ENCODE peak calls at places on chromosomes 6 and 20, in six cellular contexts. O, R, N, I, X and A are unnamed samples.

GRCh38 chr6:39791311-39791710 is 865 bp upstream of the DAAM2 start:
- DNase-seq in O (no peak), R (peak), N (no peak), I (peak), X (peak), A (no peak)

GRCh38 chr6:145816392-145816791 is 1.8 kb upstream of the FBXO30 start:
- DNase-seq in O (no peak), R (no peak), N (no peak), I (no peak), X (no peak), A (no peak)

GRCh38 chr20:973785-974194 is 28.3 kb downstream of the RSPO4 start:
- DNase-seq in O (peak), R (peak), N (no peak), I (peak), X (peak), A (no peak)

GRCh38 chr6:136086686-136087085 is 163.4 kb downstream of the MTFR2 start:
- DNase-seq in O (no peak), R (no peak), N (no peak), I (no peak), X (no peak), A (no peak)

GRCh38 chr6:150288456-150288855 is 80.4 kb upstream of the IYD start:
- DNase-seq in O (no peak), R (no peak), N (no peak), I (no peak), X (no peak), A (no peak)

GRCh38 chr6:149847943-149848267 is 16.3 kb downstream of the LRP11 start:
- DNase-seq in O (no peak), R (no peak), N (no peak), I (no peak), X (no peak), A (no peak)

GRCh38 chr20:59159822-59160740 is 3.5 kb upstream of the ZNF831 start:
- DNase-seq in O (peak), R (peak), N (no peak), I (no peak), X (no peak), A (no peak)

GRCh38 chr20:58688838-58689237 is 3.8 kb upstream of the NPEPL1 start:
- DNase-seq in O (no peak), R (peak), N (no peak), I (peak), X (no peak), A (no peak)

GRCh38 chr20:4666001-4666470 is 55.7 kb upstream of the PRND start:
- DNase-seq in O (peak), R (no peak), N (no peak), I (peak), X (no peak), A (no peak)

GRCh38 chr6:169838291-169839028 is 87.0 kb downstream of the ERMARD start:
- DNase-seq in O (no peak), R (peak), N (no peak), I (no peak), X (no peak), A (no peak)

GRCh38 chr6:120354452-120355098 is 979.7 kb downstream of the TBC1D32 start:
- DNase-seq in O (no peak), R (no peak), N (no peak), I (no peak), X (no peak), A (no peak)

GRCh38 chr6:85593438-85594196 is at the start of gene SNX14:
- DNase-seq in O (peak), R (peak), N (peak), I (peak), X (peak), A (peak)

GRCh38 chr20:41697861-41698559 is 79.8 kb upstream of the CHD6 start:
- DNase-seq in O (no peak), R (peak), N (no peak), I (peak), X (peak), A (no peak)

GRCh38 chr6:169339731-169340314 is 86.2 kb upstream of the THBS2 start:
- DNase-seq in O (no peak), R (no peak), N (no peak), I (no peak), X (no peak), A (no peak)

GRCh38 chr20:36118372-36118771 is 36.2 kb upstream of the EPB41L1 start:
- DNase-seq in O (no peak), R (no peak), N (no peak), I (no peak), X (no peak), A (no peak)

GRCh38 chr6:150448221-150448620 is 79.4 kb downstream of the IYD start:
- DNase-seq in O (no peak), R (no peak), N (no peak), I (no peak), X (no peak), A (no peak)

GRCh38 chr20:6683346-6683977 is 84.0 kb upstream of the BMP2 start:
- DNase-seq in O (no peak), R (no peak), N (no peak), I (no peak), X (no peak), A (no peak)
- TF ChIP-seq CTCF in O (no peak), R (no peak), N (no peak), I (no peak), X (no peak), A (no peak)

DNA sequence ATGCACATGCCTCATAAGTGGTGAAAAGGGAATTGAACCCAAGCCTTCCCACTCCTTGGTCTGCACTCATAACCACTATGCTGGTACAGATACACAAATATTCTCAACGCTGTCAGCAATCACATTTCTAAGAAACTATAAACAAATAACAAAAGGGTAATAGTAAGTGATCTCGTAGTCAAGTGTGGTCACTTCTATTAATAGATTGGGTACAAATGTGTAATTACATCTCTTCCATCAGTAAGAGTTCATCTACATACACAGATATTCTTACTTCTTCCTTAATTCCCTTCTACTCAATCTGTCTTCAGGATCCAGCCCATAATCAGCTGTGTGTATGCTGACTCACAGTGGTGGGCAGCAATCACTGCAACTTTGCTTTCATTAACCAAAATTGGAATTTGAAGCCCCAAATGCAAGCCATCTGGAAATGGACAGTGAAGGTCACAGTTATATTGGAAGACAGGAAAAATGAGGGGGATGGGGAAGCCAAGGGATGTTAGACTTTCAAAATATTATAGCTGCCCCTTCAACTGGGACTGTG is 6.7 kb downstream of the PRSS35 start:
- DNase-seq in O (no peak), R (no peak), N (no peak), I (peak), X (no peak), A (no peak)
- TF ChIP-seq CTCF in O (no peak), R (peak), N (peak), I (peak), X (no peak), A (peak)

GRCh38 chr6:96015791-96016776 is at the start of gene FUT9:
- DNase-seq in O (no peak), R (peak), N (no peak), I (no peak), X (no peak), A (peak)

GRCh38 chr6:96016781-96017180 is 1.0 kb downstream of the FUT9 start:
- DNase-seq in O (no peak), R (no peak), N (no peak), I (no peak), X (no peak), A (no peak)

GRCh38 chr6:96014846-96015245 is 928 bp upstream of the FUT9 start:
- DNase-seq in O (no peak), R (no peak), N (no peak), I (no peak), X (no peak), A (no peak)

GRCh38 chr6:96013531-96013930 is 2.2 kb upstream of the FUT9 start:
- DNase-seq in O (no peak), R (peak), N (no peak), I (no peak), X (no peak), A (no peak)

GRCh38 chr6:96015321-96015790 is 418 bp upstream of the FUT9 start:
- DNase-seq in O (no peak), R (peak), N (no peak), I (no peak), X (no peak), A (peak)
- TF ChIP-seq CTCF in O (no peak), R (peak), N (no peak), I (no peak), X (no peak), A (no peak)

GRCh38 chr6:31760790-31761189 is 1.7 kb upstream of the SAPCD1 start:
- DNase-seq in O (no peak), R (no peak), N (no peak), I (no peak), X (no peak), A (no peak)
- TF ChIP-seq CTCF in O (no peak), R (no peak), N (no peak), I (no peak), X (no peak), A (no peak)

GRCh38 chr6:30687659-30688431 is 1.4 kb upstream of the PPP1R18 start:
- DNase-seq in O (no peak), R (no peak), N (no peak), I (peak), X (no peak), A (no peak)
- TF ChIP-seq CTCF in O (no peak), R (peak), N (no peak), I (peak), X (peak), A (peak)

GRCh38 chr6:24064106-24064505 is 61.9 kb upstream of the NRSN1 start:
- DNase-seq in O (no peak), R (peak), N (no peak), I (no peak), X (peak), A (no peak)
- TF ChIP-seq CTCF in O (no peak), R (peak), N (peak), I (peak), X (peak), A (peak)

DNA sequence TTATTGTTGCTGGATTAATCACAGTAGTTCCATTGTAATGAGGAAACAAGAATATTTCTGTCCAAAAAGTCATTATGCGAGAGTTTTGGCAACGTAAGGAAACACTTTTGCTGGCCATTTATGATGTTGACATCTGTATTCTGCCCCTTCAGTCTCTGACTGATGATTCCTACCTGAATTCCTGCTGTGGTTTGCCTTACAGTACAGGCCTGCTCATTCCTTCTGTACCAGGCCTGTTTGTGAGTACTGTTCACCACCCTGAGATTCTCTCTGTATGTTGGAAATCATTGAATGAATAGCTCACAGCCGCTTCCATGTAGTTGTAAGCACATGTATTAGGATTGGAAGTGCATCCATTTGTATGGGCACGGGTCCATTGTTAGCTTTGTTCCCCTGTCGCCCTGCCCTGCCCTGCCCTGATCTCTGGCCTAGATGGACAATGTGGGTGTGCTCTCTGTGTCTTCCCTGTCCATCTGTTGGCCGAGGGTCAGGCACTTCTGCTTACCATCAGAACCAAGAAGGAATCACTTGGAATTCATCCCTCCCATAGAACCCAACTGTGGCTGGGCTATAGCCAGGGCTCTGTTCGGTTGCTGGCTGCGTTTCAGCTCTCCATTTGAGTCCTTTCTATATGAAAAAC is 26.8 kb upstream of the TULP4 start:
- DNase-seq in O (no peak), R (no peak), N (peak), I (peak), X (no peak), A (no peak)
- TF ChIP-seq CTCF in O (no peak), R (no peak), N (no peak), I (no peak), X (no peak), A (no peak)

DNA sequence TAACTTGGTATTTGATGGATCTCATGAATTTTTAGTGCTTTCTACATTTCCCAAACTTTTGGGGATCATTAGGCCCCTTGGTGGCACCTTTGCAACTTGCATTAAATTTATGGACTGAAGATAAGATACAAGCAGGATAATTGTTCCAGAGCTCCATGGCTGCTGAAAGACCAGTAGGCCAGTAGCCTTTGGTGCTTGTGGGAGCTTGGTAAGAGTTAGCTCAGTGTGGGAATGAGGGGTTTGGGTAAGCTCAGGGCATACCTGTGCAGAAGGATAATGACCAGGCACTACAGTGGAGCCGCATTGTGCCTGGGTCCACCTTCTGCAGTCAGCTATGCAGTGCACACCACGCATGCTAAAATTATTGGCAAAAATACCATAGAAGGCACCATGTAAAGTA is 240.5 kb upstream of the SUPT3H start:
- DNase-seq in O (no peak), R (no peak), N (no peak), I (no peak), X (no peak), A (no peak)
- TF ChIP-seq CTCF in O (no peak), R (no peak), N (no peak), I (no peak), X (no peak), A (no peak)

GRCh38 chr6:118965354-118965753 is 30.4 kb upstream of the MCM9 start:
- DNase-seq in O (no peak), R (no peak), N (no peak), I (no peak), X (peak), A (no peak)

GRCh38 chr6:118959903-118960302 is 24.9 kb upstream of the MCM9 start:
- DNase-seq in O (no peak), R (no peak), N (no peak), I (no peak), X (no peak), A (no peak)

GRCh38 chr6:118967239-118967638 is 32.3 kb upstream of the MCM9 start:
- DNase-seq in O (no peak), R (no peak), N (no peak), I (no peak), X (no peak), A (no peak)

GRCh38 chr6:118965843-118966242 is 30.9 kb upstream of the MCM9 start:
- DNase-seq in O (no peak), R (no peak), N (no peak), I (no peak), X (no peak), A (no peak)

DNA sequence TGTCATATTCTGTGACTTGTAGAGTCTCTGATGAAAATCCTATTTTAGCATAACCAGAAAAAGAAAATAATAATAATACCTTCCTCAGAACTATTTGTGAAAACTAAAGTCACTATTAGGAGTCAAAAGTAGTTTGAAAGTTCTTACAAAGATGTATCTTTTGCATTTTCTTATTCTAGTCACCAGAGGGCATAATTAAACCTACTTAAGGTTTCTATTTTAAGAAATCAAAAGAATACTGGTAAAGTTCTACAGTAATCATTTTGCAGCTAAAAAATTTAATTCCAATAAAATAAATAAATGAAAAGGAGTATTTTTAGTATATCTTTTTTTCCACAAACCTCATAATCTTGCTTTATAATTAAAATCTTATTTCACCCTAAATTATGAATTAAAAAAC is 28.0 kb upstream of the MCM9 start:
- DNase-seq in O (no peak), R (no peak), N (no peak), I (peak), X (no peak), A (no peak)
- TF ChIP-seq CTCF in O (peak), R (peak), N (peak), I (peak), X (no peak), A (peak)